ENCODE peak calls at places on chromosomes 13 and 19, in four cellular contexts. One of them, this sample, is unnamed.

GRCh38 chr19:19064098-19064722 is 416 bp downstream of the SLC25A42 start:
- DNase-seq in endothelial cell of umbilical vein: no peak
- DNase-seq in cardiac fibroblast: no peak
- DNase-seq in tibial nerve: no peak
- DNase-seq in this sample: peak

GRCh38 chr19:17519967-17520366 is 8.5 kb downstream of the PGLS start:
- DNase-seq in endothelial cell of umbilical vein: no peak
- DNase-seq in tibial nerve: no peak
- DNase-seq in cardiac fibroblast: no peak
- DNase-seq in this sample: no peak

GRCh38 chr19:50759886-50760285 is 10.4 kb upstream of the GPR32 start:
- DNase-seq in cardiac fibroblast: peak
- DNase-seq in tibial nerve: no peak
- DNase-seq in endothelial cell of umbilical vein: peak
- DNase-seq in this sample: peak

GRCh38 chr19:5369962-5370367 is 29.4 kb upstream of the PTPRS start:
- DNase-seq in cardiac fibroblast: peak
- DNase-seq in tibial nerve: no peak
- DNase-seq in endothelial cell of umbilical vein: peak
- DNase-seq in this sample: no peak

GRCh38 chr13:51839711-51840110 is 5.3 kb downstream of the TMEM272 start:
- DNase-seq in endothelial cell of umbilical vein: no peak
- DNase-seq in cardiac fibroblast: no peak
- DNase-seq in tibial nerve: no peak
- DNase-seq in this sample: no peak

GRCh38 chr19:58440556-58440955 is 603 bp upstream of the ZNF132 start:
- DNase-seq in cardiac fibroblast: no peak
- DNase-seq in endothelial cell of umbilical vein: no peak
- DNase-seq in tibial nerve: no peak
- DNase-seq in this sample: no peak

GRCh38 chr13:26619321-26619720 is 61.8 kb downstream of the WASF3 start:
- DNase-seq in tibial nerve: no peak
- DNase-seq in cardiac fibroblast: peak
- DNase-seq in endothelial cell of umbilical vein: no peak
- DNase-seq in this sample: no peak

GRCh38 chr19:3282155-3282554 is 57.7 kb downstream of the CELF5 start:
- DNase-seq in endothelial cell of umbilical vein: no peak
- DNase-seq in cardiac fibroblast: no peak
- DNase-seq in tibial nerve: no peak
- DNase-seq in this sample: no peak

GRCh38 chr19:49502866-49503581 is 6.8 kb downstream of the RPS11 start:
- DNase-seq in endothelial cell of umbilical vein: peak
- DNase-seq in cardiac fibroblast: peak
- DNase-seq in tibial nerve: peak
- DNase-seq in this sample: peak

GRCh38 chr13:80050252-80050651 is 290.7 kb downstream of the SPRY2 start:
- DNase-seq in endothelial cell of umbilical vein: peak
- DNase-seq in tibial nerve: no peak
- DNase-seq in cardiac fibroblast: peak
- DNase-seq in this sample: no peak

GRCh38 chr13:39737047-39737446 is 81.6 kb downstream of the COG6 start:
- DNase-seq in cardiac fibroblast: no peak
- DNase-seq in endothelial cell of umbilical vein: no peak
- DNase-seq in tibial nerve: no peak
- DNase-seq in this sample: no peak

GRCh38 chr19:35106291-35106583 is 9.4 kb upstream of the FXYD3 start:
- DNase-seq in tibial nerve: no peak
- DNase-seq in cardiac fibroblast: no peak
- DNase-seq in endothelial cell of umbilical vein: no peak
- DNase-seq in this sample: no peak

GRCh38 chr13:106919093-106919492 is 351.2 kb upstream of the ARGLU1 start:
- DNase-seq in endothelial cell of umbilical vein: no peak
- DNase-seq in cardiac fibroblast: peak
- DNase-seq in tibial nerve: no peak
- DNase-seq in this sample: no peak

GRCh38 chr13:75458696-75459422 is 23.1 kb downstream of the TBC1D4 start:
- DNase-seq in endothelial cell of umbilical vein: peak
- DNase-seq in cardiac fibroblast: no peak
- DNase-seq in tibial nerve: no peak
- DNase-seq in this sample: no peak

GRCh38 chr13:101111894-101112293 is 304.4 kb downstream of the NALCN start:
- DNase-seq in cardiac fibroblast: no peak
- DNase-seq in endothelial cell of umbilical vein: no peak
- DNase-seq in tibial nerve: no peak
- DNase-seq in this sample: no peak

GRCh38 chr13:32587014-32587773 is 942 bp downstream of the PDS5B start:
- DNase-seq in tibial nerve: peak
- DNase-seq in endothelial cell of umbilical vein: peak
- DNase-seq in cardiac fibroblast: peak
- DNase-seq in this sample: peak

GRCh38 chr13:73061478-73062275 is 2.9 kb downstream of the KLF5 start:
- DNase-seq in cardiac fibroblast: peak
- DNase-seq in tibial nerve: no peak
- DNase-seq in endothelial cell of umbilical vein: no peak
- DNase-seq in this sample: no peak

GRCh38 chr13:32246468-32246867 is 68.7 kb downstream of the ZAR1L start:
- DNase-seq in tibial nerve: peak
- DNase-seq in endothelial cell of umbilical vein: peak
- DNase-seq in cardiac fibroblast: peak
- DNase-seq in this sample: peak

GRCh38 chr13:101706651-101707050 is 254.2 kb downstream of the ITGBL1 start:
- DNase-seq in tibial nerve: no peak
- DNase-seq in cardiac fibroblast: peak
- DNase-seq in endothelial cell of umbilical vein: peak
- DNase-seq in this sample: peak

GRCh38 chr13:29908411-29908810 is 58.0 kb upstream of the UBL3 start:
- DNase-seq in endothelial cell of umbilical vein: no peak
- DNase-seq in tibial nerve: peak
- DNase-seq in cardiac fibroblast: peak
- DNase-seq in this sample: no peak

GRCh38 chr19:29645911-29646310 is 19.4 kb upstream of the PLEKHF1 start:
- DNase-seq in tibial nerve: no peak
- DNase-seq in cardiac fibroblast: peak
- DNase-seq in endothelial cell of umbilical vein: no peak
- DNase-seq in this sample: no peak

GRCh38 chr19:50333737-50334617 is 4.8 kb upstream of the KCNC3 start:
- DNase-seq in tibial nerve: peak
- DNase-seq in endothelial cell of umbilical vein: no peak
- DNase-seq in cardiac fibroblast: no peak
- DNase-seq in this sample: no peak

GRCh38 chr19:3603121-3603841 is 3.4 kb downstream of the TBXA2R start:
- DNase-seq in cardiac fibroblast: no peak
- DNase-seq in tibial nerve: no peak
- DNase-seq in endothelial cell of umbilical vein: no peak
- DNase-seq in this sample: no peak

GRCh38 chr19:31641591-31641990 is 292.4 kb upstream of the TSHZ3 start:
- DNase-seq in endothelial cell of umbilical vein: no peak
- DNase-seq in cardiac fibroblast: no peak
- DNase-seq in tibial nerve: no peak
- DNase-seq in this sample: no peak

GRCh38 chr13:94987869-94988268 is 275.5 kb upstream of the SOX21 start:
- DNase-seq in tibial nerve: no peak
- DNase-seq in cardiac fibroblast: peak
- DNase-seq in endothelial cell of umbilical vein: no peak
- DNase-seq in this sample: no peak

GRCh38 chr19:4635763-4636135 is 3.6 kb upstream of the TNFAIP8L1 start:
- DNase-seq in cardiac fibroblast: no peak
- DNase-seq in tibial nerve: no peak
- DNase-seq in endothelial cell of umbilical vein: no peak
- DNase-seq in this sample: no peak

GRCh38 chr13:114261328-114261965 is 20.0 kb upstream of the UPF3A start:
- DNase-seq in tibial nerve: no peak
- DNase-seq in cardiac fibroblast: no peak
- DNase-seq in endothelial cell of umbilical vein: no peak
- DNase-seq in this sample: no peak

GRCh38 chr19:41403181-41403970 is 5.8 kb downstream of the BCKDHA start:
- DNase-seq in cardiac fibroblast: no peak
- DNase-seq in endothelial cell of umbilical vein: no peak
- DNase-seq in tibial nerve: no peak
- DNase-seq in this sample: no peak

DNA sequence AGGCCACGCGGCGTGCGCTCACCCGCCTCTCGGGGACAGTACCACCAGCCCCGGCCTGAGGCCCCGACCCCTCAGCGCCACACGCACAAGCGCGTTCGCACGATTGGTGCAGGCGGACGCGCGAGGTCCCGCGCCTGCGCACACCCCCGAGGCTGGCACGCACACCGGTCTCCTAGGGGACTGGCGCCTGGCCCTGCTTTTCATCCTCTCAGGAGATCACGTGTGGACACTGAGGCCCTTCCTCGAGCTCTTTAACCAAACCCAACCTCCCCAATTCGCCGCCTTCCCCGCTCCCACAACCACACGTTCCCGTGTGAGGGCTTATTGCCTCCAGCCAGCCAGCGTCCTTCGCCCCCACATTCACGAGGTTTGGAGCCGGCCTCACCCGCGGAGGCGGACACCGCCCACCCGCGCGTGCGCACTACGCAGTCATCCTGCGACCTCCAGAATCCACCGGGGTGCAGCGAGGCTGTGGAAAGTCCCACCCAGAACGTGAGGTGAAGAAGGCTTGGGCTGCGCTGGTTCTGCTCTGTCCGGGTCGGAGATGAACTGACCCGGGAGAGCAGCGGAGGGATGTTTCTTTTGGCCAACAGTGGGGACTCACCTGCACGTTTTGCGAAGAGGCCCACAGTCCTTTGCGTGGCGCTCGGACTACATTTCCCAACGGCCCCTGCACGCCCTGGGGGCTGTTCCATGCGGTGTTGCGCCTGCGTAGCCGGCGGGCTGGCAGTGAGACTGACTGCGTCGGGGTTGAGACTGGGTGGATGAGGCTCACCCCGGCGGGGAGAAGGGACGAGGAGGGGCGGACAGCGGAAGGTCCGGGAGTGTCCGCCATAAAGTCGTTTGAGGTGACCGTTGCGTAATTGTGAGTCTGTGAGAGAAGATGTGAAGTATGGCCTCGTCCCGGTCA is 539 bp upstream of the ZNF667 start:
- DNase-seq in endothelial cell of umbilical vein: peak
- DNase-seq in cardiac fibroblast: peak
- DNase-seq in tibial nerve: peak
- DNase-seq in this sample: no peak
- H3K4me3 ChIP-seq in endothelial cell of umbilical vein: no peak
- H3K4me3 ChIP-seq in cardiac fibroblast: peak
- H3K4me3 ChIP-seq in tibial nerve: peak
- H3K4me3 ChIP-seq in this sample: no peak

DNA sequence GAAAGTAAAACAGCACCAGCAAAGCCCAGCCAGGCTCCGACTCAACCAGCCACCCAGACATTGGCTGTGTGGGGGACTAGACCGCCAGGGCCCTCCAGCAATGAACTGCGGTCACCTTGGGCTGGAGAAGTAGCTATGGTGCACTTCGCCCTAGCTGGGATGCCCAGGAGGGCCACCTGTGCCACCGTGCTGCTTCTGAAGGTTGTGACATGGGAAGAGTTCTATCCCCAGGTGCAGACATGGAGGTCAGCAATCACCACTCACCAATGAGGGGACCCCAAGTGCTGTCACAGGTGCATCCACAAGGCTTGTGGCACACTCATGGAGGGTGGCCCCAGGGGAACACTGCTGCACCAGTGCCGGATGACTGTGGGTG is 73.4 kb downstream of the CEBPG start:
- DNase-seq in endothelial cell of umbilical vein: no peak
- DNase-seq in tibial nerve: no peak
- DNase-seq in cardiac fibroblast: no peak
- DNase-seq in this sample: no peak
- H3K4me3 ChIP-seq in endothelial cell of umbilical vein: no peak
- H3K4me3 ChIP-seq in tibial nerve: no peak
- H3K4me3 ChIP-seq in cardiac fibroblast: no peak
- H3K4me3 ChIP-seq in this sample: no peak

GRCh38 chr19:1417681-1418493 is 10.5 kb downstream of the DAZAP1 start:
- DNase-seq in endothelial cell of umbilical vein: no peak
- DNase-seq in cardiac fibroblast: no peak
- DNase-seq in tibial nerve: no peak
- DNase-seq in this sample: no peak
- H3K4me3 ChIP-seq in endothelial cell of umbilical vein: no peak
- H3K4me3 ChIP-seq in cardiac fibroblast: no peak
- H3K4me3 ChIP-seq in tibial nerve: no peak
- H3K4me3 ChIP-seq in this sample: no peak

DNA sequence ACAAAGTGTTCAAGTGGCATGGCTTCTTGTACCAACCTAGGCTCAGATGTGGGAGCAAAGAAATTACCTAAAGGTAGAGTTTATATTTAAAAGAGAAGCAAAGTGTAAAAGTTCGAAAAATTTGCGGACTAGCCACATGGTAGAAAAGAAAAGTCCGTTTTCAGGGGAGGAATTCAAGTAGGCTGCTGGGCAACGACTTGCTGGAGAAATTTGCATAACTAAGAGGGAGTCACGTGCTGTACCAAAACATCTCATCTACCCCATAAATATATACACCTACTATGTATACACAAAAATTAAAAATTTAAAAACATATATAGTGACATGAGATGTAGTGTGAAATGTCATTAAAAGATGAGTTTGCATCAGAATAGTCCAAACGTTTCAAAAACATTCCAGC is 2.1 kb upstream of the LAIR1 start:
- DNase-seq in tibial nerve: no peak
- DNase-seq in cardiac fibroblast: no peak
- DNase-seq in endothelial cell of umbilical vein: no peak
- DNase-seq in this sample: no peak
- H3K4me3 ChIP-seq in tibial nerve: no peak
- H3K4me3 ChIP-seq in cardiac fibroblast: no peak
- H3K4me3 ChIP-seq in endothelial cell of umbilical vein: no peak
- H3K4me3 ChIP-seq in this sample: no peak

DNA sequence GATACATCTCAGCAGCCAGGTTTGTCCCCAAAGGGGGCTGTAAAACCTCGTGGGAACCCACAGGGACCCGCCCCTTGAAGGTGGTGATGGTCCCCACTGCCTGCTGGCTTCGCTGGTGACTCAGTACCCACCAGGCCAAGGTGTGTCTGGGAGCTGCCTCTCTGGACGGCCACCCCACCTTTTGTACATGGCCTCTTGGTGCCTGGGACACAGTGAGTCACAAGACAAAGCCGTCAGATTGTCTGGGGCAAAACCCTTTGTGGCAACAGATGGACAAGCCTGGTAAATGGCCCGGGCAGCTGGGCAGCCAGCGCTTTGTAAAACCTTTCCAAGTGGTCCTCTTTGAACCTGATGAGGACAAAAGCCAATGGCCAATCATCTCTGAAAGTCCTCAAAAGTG is 27.9 kb upstream of the KLF2 start:
- DNase-seq in cardiac fibroblast: no peak
- DNase-seq in endothelial cell of umbilical vein: no peak
- DNase-seq in tibial nerve: no peak
- DNase-seq in this sample: no peak
- H3K4me3 ChIP-seq in cardiac fibroblast: no peak
- H3K4me3 ChIP-seq in endothelial cell of umbilical vein: no peak
- H3K4me3 ChIP-seq in tibial nerve: no peak
- H3K4me3 ChIP-seq in this sample: no peak

DNA sequence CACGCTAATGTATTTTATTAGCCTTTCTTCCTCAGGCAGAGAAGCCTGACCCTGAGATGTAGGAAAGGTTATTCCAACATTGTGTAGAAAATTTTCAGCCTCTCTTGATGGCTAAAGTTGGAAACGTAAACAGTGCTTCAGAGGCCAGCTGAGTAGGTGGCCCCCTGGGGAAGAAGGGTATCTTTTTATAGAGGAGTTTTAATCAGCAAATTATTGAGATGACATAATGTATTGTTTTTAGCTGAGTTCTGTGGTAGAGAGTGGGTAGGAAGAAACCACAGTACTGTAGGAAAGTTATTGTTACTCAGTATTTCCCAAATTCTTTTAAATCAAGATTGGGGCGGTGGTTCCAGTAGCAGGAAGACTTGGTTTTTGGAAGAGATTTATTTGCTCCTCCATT is 268.8 kb downstream of the DLEU7 start:
- DNase-seq in tibial nerve: no peak
- DNase-seq in cardiac fibroblast: peak
- DNase-seq in endothelial cell of umbilical vein: no peak
- DNase-seq in this sample: no peak
- H3K4me3 ChIP-seq in tibial nerve: no peak
- H3K4me3 ChIP-seq in cardiac fibroblast: no peak
- H3K4me3 ChIP-seq in endothelial cell of umbilical vein: no peak
- H3K4me3 ChIP-seq in this sample: no peak